ENCODE peak calls at places on chromosomes 5 and 9, in six cellular contexts. One of them, this sample, is unnamed.

GRCh38 chr5:161966544-161966943 is 101.0 kb upstream of the GABRG2 start:
- DNase-seq in GM13977: no peak
- DNase-seq in NCI-H82: peak
- DNase-seq in caudate nucleus: no peak
- DNase-seq in colonic mucosa: no peak
- DNase-seq in cardiac fibroblast: peak
- DNase-seq in this sample: no peak

GRCh38 chr9:86605303-86605702 is 251.1 kb upstream of the TUT7 start:
- DNase-seq in GM13977: no peak
- DNase-seq in NCI-H82: no peak
- DNase-seq in caudate nucleus: no peak
- DNase-seq in colonic mucosa: no peak
- DNase-seq in cardiac fibroblast: no peak
- DNase-seq in this sample: no peak

GRCh38 chr9:125561497-125562148 is 145.4 kb downstream of the MAPKAP1 start:
- DNase-seq in GM13977: peak
- DNase-seq in NCI-H82: no peak
- DNase-seq in caudate nucleus: no peak
- DNase-seq in colonic mucosa: no peak
- DNase-seq in cardiac fibroblast: no peak
- DNase-seq in this sample: no peak

GRCh38 chr9:3960661-3961144 is 339.2 kb downstream of the GLIS3 start:
- DNase-seq in GM13977: no peak
- DNase-seq in NCI-H82: no peak
- DNase-seq in caudate nucleus: no peak
- DNase-seq in colonic mucosa: no peak
- DNase-seq in cardiac fibroblast: peak
- DNase-seq in this sample: no peak

GRCh38 chr9:126497673-126498255 is 116.0 kb upstream of the LMX1B start:
- DNase-seq in GM13977: no peak
- DNase-seq in NCI-H82: no peak
- DNase-seq in caudate nucleus: no peak
- DNase-seq in colonic mucosa: no peak
- DNase-seq in cardiac fibroblast: no peak
- DNase-seq in this sample: no peak

GRCh38 chr9:110744753-110745522 is 76.3 kb downstream of the MUSK start:
- DNase-seq in GM13977: no peak
- DNase-seq in NCI-H82: no peak
- DNase-seq in caudate nucleus: no peak
- DNase-seq in colonic mucosa: no peak
- DNase-seq in cardiac fibroblast: peak
- DNase-seq in this sample: peak

GRCh38 chr5:35919191-35919590 is 19.2 kb downstream of the CAPSL start:
- DNase-seq in GM13977: no peak
- DNase-seq in NCI-H82: no peak
- DNase-seq in caudate nucleus: no peak
- DNase-seq in colonic mucosa: no peak
- DNase-seq in cardiac fibroblast: peak
- DNase-seq in this sample: peak

GRCh38 chr5:151036556-151036955 is 16.2 kb downstream of the GPX3 start:
- DNase-seq in GM13977: no peak
- DNase-seq in NCI-H82: peak
- DNase-seq in caudate nucleus: no peak
- DNase-seq in colonic mucosa: no peak
- DNase-seq in cardiac fibroblast: no peak
- DNase-seq in this sample: no peak

GRCh38 chr5:66661149-66661548 is 65.0 kb downstream of the MAST4 start:
- DNase-seq in GM13977: no peak
- DNase-seq in NCI-H82: no peak
- DNase-seq in caudate nucleus: no peak
- DNase-seq in colonic mucosa: peak
- DNase-seq in cardiac fibroblast: peak
- DNase-seq in this sample: peak

GRCh38 chr5:76742586-76742985 is 26.7 kb downstream of the F2R start:
- DNase-seq in GM13977: no peak
- DNase-seq in NCI-H82: no peak
- DNase-seq in caudate nucleus: no peak
- DNase-seq in colonic mucosa: no peak
- DNase-seq in cardiac fibroblast: peak
- DNase-seq in this sample: peak

GRCh38 chr9:16559418-16560188 is 310.9 kb downstream of the BNC2 start:
- DNase-seq in GM13977: peak
- DNase-seq in NCI-H82: no peak
- DNase-seq in caudate nucleus: no peak
- DNase-seq in colonic mucosa: peak
- DNase-seq in cardiac fibroblast: no peak
- DNase-seq in this sample: no peak

GRCh38 chr9:84761137-84761808 is 91.7 kb downstream of the NTRK2 start:
- DNase-seq in GM13977: no peak
- DNase-seq in NCI-H82: no peak
- DNase-seq in caudate nucleus: no peak
- DNase-seq in colonic mucosa: no peak
- DNase-seq in cardiac fibroblast: no peak
- DNase-seq in this sample: no peak

GRCh38 chr9:128552744-128553221 is 396 bp downstream of the SPTAN1 start:
- DNase-seq in GM13977: no peak
- DNase-seq in NCI-H82: peak
- DNase-seq in caudate nucleus: no peak
- DNase-seq in colonic mucosa: peak
- DNase-seq in cardiac fibroblast: peak
- DNase-seq in this sample: no peak

GRCh38 chr5:35213608-35214007 is 16.7 kb downstream of the PRLR start:
- DNase-seq in GM13977: no peak
- DNase-seq in NCI-H82: no peak
- DNase-seq in caudate nucleus: no peak
- DNase-seq in colonic mucosa: no peak
- DNase-seq in cardiac fibroblast: no peak
- DNase-seq in this sample: no peak

GRCh38 chr9:117400131-117400530 is 14.7 kb downstream of the ASTN2 start:
- DNase-seq in GM13977: no peak
- DNase-seq in NCI-H82: peak
- DNase-seq in caudate nucleus: no peak
- DNase-seq in colonic mucosa: no peak
- DNase-seq in cardiac fibroblast: no peak
- DNase-seq in this sample: no peak

This sample was measured in mesenchymal stem cell.